ENCODE peak calls at places on chromosomes 12 and 14, in nine cellular contexts. One of them, this sample, is unnamed.

GRCh38 chr12:82359115-82359478 is 768 bp downstream of the METTL25 start:
- DNase-seq in psoas muscle: no peak
- DNase-seq in GM10248: peak
- DNase-seq in nephron progenitor cell: peak
- DNase-seq in fibroblast of mammary gland: no peak
- DNase-seq in GM06990: no peak
- DNase-seq in CD4-positive, alpha-beta T cell: no peak
- DNase-seq in progenitor cell of endocrine pancreas: no peak
- DNase-seq in AG10803: peak
- DNase-seq in this sample: peak

GRCh38 chr12:9773216-9773877 is 12.6 kb upstream of the CD69 start:
- DNase-seq in fibroblast of mammary gland: no peak
- DNase-seq in nephron progenitor cell: no peak
- DNase-seq in psoas muscle: no peak
- DNase-seq in AG10803: no peak
- DNase-seq in GM10248: no peak
- DNase-seq in progenitor cell of endocrine pancreas: no peak
- DNase-seq in CD4-positive, alpha-beta T cell: no peak
- DNase-seq in GM06990: no peak
- DNase-seq in this sample: no peak

GRCh38 chr14:69038449-69039286 is 59.6 kb upstream of the ACTN1 start:
- DNase-seq in GM10248: no peak
- DNase-seq in progenitor cell of endocrine pancreas: no peak
- DNase-seq in CD4-positive, alpha-beta T cell: no peak
- DNase-seq in AG10803: peak
- DNase-seq in psoas muscle: no peak
- DNase-seq in GM06990: no peak
- DNase-seq in fibroblast of mammary gland: peak
- DNase-seq in nephron progenitor cell: no peak
- DNase-seq in this sample: no peak

GRCh38 chr12:121334513-121335343 is 17.5 kb downstream of the ANAPC5 start:
- DNase-seq in CD4-positive, alpha-beta T cell: no peak
- DNase-seq in progenitor cell of endocrine pancreas: no peak
- DNase-seq in nephron progenitor cell: peak
- DNase-seq in GM10248: peak
- DNase-seq in fibroblast of mammary gland: peak
- DNase-seq in psoas muscle: no peak
- DNase-seq in GM06990: peak
- DNase-seq in AG10803: peak
- DNase-seq in this sample: peak

GRCh38 chr12:71385155-71385554 is 54.4 kb upstream of the LGR5 start:
- DNase-seq in GM06990: no peak
- DNase-seq in nephron progenitor cell: no peak
- DNase-seq in psoas muscle: no peak
- DNase-seq in AG10803: no peak
- DNase-seq in CD4-positive, alpha-beta T cell: no peak
- DNase-seq in GM10248: no peak
- DNase-seq in fibroblast of mammary gland: no peak
- DNase-seq in progenitor cell of endocrine pancreas: no peak
- DNase-seq in this sample: no peak

GRCh38 chr12:126708492-126708896 is 1558.5 kb upstream of the TMEM132C start:
- DNase-seq in AG10803: peak
- DNase-seq in psoas muscle: no peak
- DNase-seq in CD4-positive, alpha-beta T cell: no peak
- DNase-seq in GM06990: no peak
- DNase-seq in progenitor cell of endocrine pancreas: no peak
- DNase-seq in GM10248: no peak
- DNase-seq in nephron progenitor cell: no peak
- DNase-seq in fibroblast of mammary gland: peak
- DNase-seq in this sample: no peak

GRCh38 chr12:84136862-84137367 is 775.7 kb downstream of the SLC6A15 start:
- DNase-seq in progenitor cell of endocrine pancreas: no peak
- DNase-seq in psoas muscle: no peak
- DNase-seq in AG10803: peak
- DNase-seq in GM06990: no peak
- DNase-seq in nephron progenitor cell: no peak
- DNase-seq in GM10248: no peak
- DNase-seq in CD4-positive, alpha-beta T cell: no peak
- DNase-seq in fibroblast of mammary gland: peak
- DNase-seq in this sample: no peak

GRCh38 chr12:8906781-8907180 is 7.5 kb upstream of the PHC1 start:
- DNase-seq in CD4-positive, alpha-beta T cell: no peak
- DNase-seq in GM10248: no peak
- DNase-seq in psoas muscle: no peak
- DNase-seq in GM06990: no peak
- DNase-seq in fibroblast of mammary gland: no peak
- DNase-seq in progenitor cell of endocrine pancreas: no peak
- DNase-seq in AG10803: no peak
- DNase-seq in nephron progenitor cell: no peak
- DNase-seq in this sample: no peak

GRCh38 chr12:127809236-127809635 is 457.7 kb upstream of the TMEM132C start:
- DNase-seq in GM10248: no peak
- DNase-seq in GM06990: no peak
- DNase-seq in progenitor cell of endocrine pancreas: no peak
- DNase-seq in psoas muscle: no peak
- DNase-seq in CD4-positive, alpha-beta T cell: no peak
- DNase-seq in fibroblast of mammary gland: peak
- DNase-seq in AG10803: peak
- DNase-seq in nephron progenitor cell: no peak
- DNase-seq in this sample: no peak

GRCh38 chr12:109611223-109611622 is 37.6 kb downstream of the MVK start:
- DNase-seq in AG10803: no peak
- DNase-seq in GM06990: no peak
- DNase-seq in psoas muscle: no peak
- DNase-seq in GM10248: no peak
- DNase-seq in fibroblast of mammary gland: no peak
- DNase-seq in CD4-positive, alpha-beta T cell: no peak
- DNase-seq in progenitor cell of endocrine pancreas: no peak
- DNase-seq in nephron progenitor cell: no peak
- DNase-seq in this sample: no peak

GRCh38 chr14:104999361-104999760 is 13.8 kb downstream of the CLBA1 start:
- DNase-seq in nephron progenitor cell: no peak
- DNase-seq in psoas muscle: no peak
- DNase-seq in CD4-positive, alpha-beta T cell: no peak
- DNase-seq in AG10803: no peak
- DNase-seq in GM10248: no peak
- DNase-seq in progenitor cell of endocrine pancreas: no peak
- DNase-seq in fibroblast of mammary gland: no peak
- DNase-seq in GM06990: no peak
- DNase-seq in this sample: no peak

GRCh38 chr14:36238666-36239363 is 62.3 kb upstream of the PTCSC3 start:
- DNase-seq in psoas muscle: no peak
- DNase-seq in CD4-positive, alpha-beta T cell: no peak
- DNase-seq in progenitor cell of endocrine pancreas: no peak
- DNase-seq in GM10248: no peak
- DNase-seq in nephron progenitor cell: no peak
- DNase-seq in GM06990: no peak
- DNase-seq in AG10803: peak
- DNase-seq in fibroblast of mammary gland: peak
- DNase-seq in this sample: no peak

DNA sequence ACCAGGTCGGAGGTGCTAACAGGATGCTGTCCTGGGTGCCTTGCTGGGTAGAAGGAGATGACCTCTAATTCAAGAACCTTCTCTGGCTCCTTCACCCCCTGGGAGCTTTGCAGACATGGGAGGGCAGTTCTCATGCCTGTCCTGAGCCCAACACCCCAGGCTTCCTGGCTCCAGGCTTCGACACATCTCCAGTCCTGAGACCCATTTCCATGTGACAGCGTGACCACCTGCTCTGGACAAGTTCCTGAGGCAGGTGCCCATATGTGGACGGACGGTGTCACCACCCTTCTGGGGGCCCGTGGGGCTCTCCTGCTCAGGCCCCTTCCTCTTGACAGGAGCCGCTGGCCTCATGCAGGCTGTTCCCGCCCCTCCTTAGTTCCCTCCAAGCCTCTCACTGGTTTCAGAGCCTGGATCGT is 291.8 kb upstream of the RTL1 start:
- DNase-seq in AG10803: no peak
- DNase-seq in progenitor cell of endocrine pancreas: no peak
- DNase-seq in CD4-positive, alpha-beta T cell: no peak
- DNase-seq in GM10248: no peak
- DNase-seq in psoas muscle: no peak
- DNase-seq in nephron progenitor cell: no peak
- DNase-seq in GM06990: no peak
- DNase-seq in fibroblast of mammary gland: no peak
- DNase-seq in this sample: no peak
- TF ChIP-seq CTCF in AG10803: no peak
- TF ChIP-seq CTCF in progenitor cell of endocrine pancreas: no peak
- TF ChIP-seq CTCF in CD4-positive, alpha-beta T cell: no peak
- TF ChIP-seq CTCF in GM10248: no peak
- TF ChIP-seq CTCF in psoas muscle: no peak
- TF ChIP-seq CTCF in nephron progenitor cell: no peak
- TF ChIP-seq CTCF in GM06990: no peak
- TF ChIP-seq CTCF in fibroblast of mammary gland: no peak
- TF ChIP-seq CTCF in this sample: no peak

GRCh38 chr14:59882957-59883356 is 12.4 kb upstream of the RTN1 start:
- DNase-seq in CD4-positive, alpha-beta T cell: no peak
- DNase-seq in psoas muscle: no peak
- DNase-seq in progenitor cell of endocrine pancreas: no peak
- DNase-seq in fibroblast of mammary gland: no peak
- DNase-seq in AG10803: no peak
- DNase-seq in nephron progenitor cell: no peak
- DNase-seq in GM10248: no peak
- DNase-seq in GM06990: no peak
- DNase-seq in this sample: no peak
- TF ChIP-seq CTCF in CD4-positive, alpha-beta T cell: no peak
- TF ChIP-seq CTCF in psoas muscle: no peak
- TF ChIP-seq CTCF in progenitor cell of endocrine pancreas: peak
- TF ChIP-seq CTCF in fibroblast of mammary gland: peak
- TF ChIP-seq CTCF in AG10803: peak
- TF ChIP-seq CTCF in nephron progenitor cell: peak
- TF ChIP-seq CTCF in GM10248: no peak
- TF ChIP-seq CTCF in GM06990: peak
- TF ChIP-seq CTCF in this sample: peak

GRCh38 chr14:28142400-28143015 is 624.1 kb upstream of the FOXG1 start:
- DNase-seq in AG10803: no peak
- DNase-seq in nephron progenitor cell: no peak
- DNase-seq in progenitor cell of endocrine pancreas: no peak
- DNase-seq in fibroblast of mammary gland: peak
- DNase-seq in GM06990: no peak
- DNase-seq in GM10248: no peak
- DNase-seq in psoas muscle: no peak
- DNase-seq in CD4-positive, alpha-beta T cell: no peak
- DNase-seq in this sample: no peak
- TF ChIP-seq CTCF in AG10803: no peak
- TF ChIP-seq CTCF in nephron progenitor cell: no peak
- TF ChIP-seq CTCF in progenitor cell of endocrine pancreas: peak
- TF ChIP-seq CTCF in fibroblast of mammary gland: peak
- TF ChIP-seq CTCF in GM06990: no peak
- TF ChIP-seq CTCF in GM10248: no peak
- TF ChIP-seq CTCF in psoas muscle: no peak
- TF ChIP-seq CTCF in CD4-positive, alpha-beta T cell: no peak
- TF ChIP-seq CTCF in this sample: peak

DNA sequence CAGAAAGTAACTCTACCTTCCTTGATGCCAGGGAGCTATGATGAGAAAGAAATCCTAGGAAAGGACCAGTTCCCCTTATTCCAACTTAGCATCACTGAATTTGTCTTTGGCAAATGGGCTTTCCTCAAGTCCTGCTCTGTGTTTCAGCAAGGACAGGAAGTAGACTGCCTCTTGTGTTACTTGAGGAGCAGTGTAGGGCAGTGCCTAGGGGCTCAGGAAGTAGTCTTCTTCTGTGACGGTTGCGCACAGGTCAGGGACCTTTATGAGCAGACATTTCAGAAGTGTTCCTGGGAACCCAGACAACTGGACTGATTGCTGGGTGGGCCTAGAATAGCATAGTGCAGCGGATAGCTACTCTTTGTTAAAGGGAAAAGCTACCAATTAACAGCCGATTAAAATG is 2.7 kb downstream of the LGALS3 start:
- DNase-seq in fibroblast of mammary gland: peak
- DNase-seq in AG10803: peak
- DNase-seq in GM10248: no peak
- DNase-seq in CD4-positive, alpha-beta T cell: no peak
- DNase-seq in progenitor cell of endocrine pancreas: no peak
- DNase-seq in psoas muscle: no peak
- DNase-seq in nephron progenitor cell: no peak
- DNase-seq in GM06990: no peak
- DNase-seq in this sample: no peak
- TF ChIP-seq CTCF in fibroblast of mammary gland: peak
- TF ChIP-seq CTCF in AG10803: peak
- TF ChIP-seq CTCF in GM10248: no peak
- TF ChIP-seq CTCF in CD4-positive, alpha-beta T cell: no peak
- TF ChIP-seq CTCF in progenitor cell of endocrine pancreas: no peak
- TF ChIP-seq CTCF in psoas muscle: peak
- TF ChIP-seq CTCF in nephron progenitor cell: no peak
- TF ChIP-seq CTCF in GM06990: no peak
- TF ChIP-seq CTCF in this sample: no peak

GRCh38 chr12:2858334-2858733 is 1.5 kb upstream of the TEX52 start:
- DNase-seq in nephron progenitor cell: no peak
- DNase-seq in psoas muscle: no peak
- DNase-seq in progenitor cell of endocrine pancreas: no peak
- DNase-seq in GM06990: no peak
- DNase-seq in CD4-positive, alpha-beta T cell: no peak
- DNase-seq in GM10248: no peak
- DNase-seq in AG10803: no peak
- DNase-seq in fibroblast of mammary gland: no peak
- DNase-seq in this sample: no peak

GRCh38 chr12:2856901-2857495 is at the start of gene TEX52:
- DNase-seq in nephron progenitor cell: peak
- DNase-seq in GM10248: no peak
- DNase-seq in CD4-positive, alpha-beta T cell: no peak
- DNase-seq in AG10803: no peak
- DNase-seq in GM06990: no peak
- DNase-seq in progenitor cell of endocrine pancreas: no peak
- DNase-seq in fibroblast of mammary gland: no peak
- DNase-seq in psoas muscle: no peak
- DNase-seq in this sample: no peak

GRCh38 chr12:2858944-2859352 is 2.1 kb upstream of the TEX52 start:
- DNase-seq in GM06990: no peak
- DNase-seq in nephron progenitor cell: no peak
- DNase-seq in psoas muscle: no peak
- DNase-seq in AG10803: no peak
- DNase-seq in GM10248: no peak
- DNase-seq in progenitor cell of endocrine pancreas: no peak
- DNase-seq in CD4-positive, alpha-beta T cell: no peak
- DNase-seq in fibroblast of mammary gland: no peak
- DNase-seq in this sample: no peak

GRCh38 chr12:2862876-2863275 is 6.0 kb upstream of the TEX52 start:
- DNase-seq in psoas muscle: no peak
- DNase-seq in fibroblast of mammary gland: no peak
- DNase-seq in nephron progenitor cell: no peak
- DNase-seq in CD4-positive, alpha-beta T cell: no peak
- DNase-seq in AG10803: no peak
- DNase-seq in GM10248: no peak
- DNase-seq in progenitor cell of endocrine pancreas: no peak
- DNase-seq in GM06990: no peak
- DNase-seq in this sample: no peak

GRCh38 chr12:2860170-2860569 is 3.3 kb upstream of the TEX52 start:
- DNase-seq in GM10248: no peak
- DNase-seq in GM06990: no peak
- DNase-seq in CD4-positive, alpha-beta T cell: no peak
- DNase-seq in fibroblast of mammary gland: no peak
- DNase-seq in nephron progenitor cell: no peak
- DNase-seq in progenitor cell of endocrine pancreas: no peak
- DNase-seq in AG10803: no peak
- DNase-seq in psoas muscle: no peak
- DNase-seq in this sample: no peak
- TF ChIP-seq CTCF in GM10248: no peak
- TF ChIP-seq CTCF in GM06990: no peak
- TF ChIP-seq CTCF in CD4-positive, alpha-beta T cell: no peak
- TF ChIP-seq CTCF in fibroblast of mammary gland: no peak
- TF ChIP-seq CTCF in nephron progenitor cell: no peak
- TF ChIP-seq CTCF in progenitor cell of endocrine pancreas: no peak
- TF ChIP-seq CTCF in AG10803: no peak
- TF ChIP-seq CTCF in psoas muscle: no peak
- TF ChIP-seq CTCF in this sample: no peak

GRCh38 chr12:113310489-113310888 is 24.4 kb downstream of the SLC8B1 start:
- DNase-seq in psoas muscle: no peak
- DNase-seq in fibroblast of mammary gland: peak
- DNase-seq in nephron progenitor cell: no peak
- DNase-seq in GM06990: no peak
- DNase-seq in AG10803: no peak
- DNase-seq in CD4-positive, alpha-beta T cell: no peak
- DNase-seq in GM10248: no peak
- DNase-seq in progenitor cell of endocrine pancreas: no peak
- DNase-seq in this sample: no peak
- TF ChIP-seq CTCF in psoas muscle: no peak
- TF ChIP-seq CTCF in fibroblast of mammary gland: peak
- TF ChIP-seq CTCF in nephron progenitor cell: no peak
- TF ChIP-seq CTCF in GM06990: peak
- TF ChIP-seq CTCF in AG10803: peak
- TF ChIP-seq CTCF in CD4-positive, alpha-beta T cell: no peak
- TF ChIP-seq CTCF in GM10248: no peak
- TF ChIP-seq CTCF in progenitor cell of endocrine pancreas: no peak
- TF ChIP-seq CTCF in this sample: no peak